ENCODE peak calls at places on chromosome 7, in seven cellular contexts. B, T, X, S, K, J and L are unnamed samples. For H3K4me1, the result is how much of the 10 kb centered on the place peaks cover.

GRCh38 chr7:117143066-117143465 is 179.8 kb downstream of the WNT2 start:
- DNase-seq in B (no peak), T (no peak), X (no peak), S (no peak), K (no peak), J (no peak), L (no peak)

GRCh38 chr7:123210986-123211385 is 11.2 kb upstream of the SLC13A1 start:
- DNase-seq in B (no peak), T (no peak), X (no peak), S (no peak), K (no peak), J (no peak), L (no peak)

GRCh38 chr7:69295971-69296370 is 302.3 kb upstream of the AUTS2 start:
- DNase-seq in B (no peak), T (no peak), X (no peak), S (no peak), K (no peak), J (no peak), L (no peak)

GRCh38 chr7:2015251-2015871 is 217.4 kb downstream of the MAD1L1 start:
- DNase-seq in B (peak), T (no peak), X (no peak), S (peak), K (no peak), J (peak), L (peak)

GRCh38 chr7:119681336-119681735 is 591.6 kb upstream of the KCND2 start:
- DNase-seq in B (no peak), T (no peak), X (no peak), S (no peak), K (no peak), J (no peak), L (no peak)

GRCh38 chr7:55107946-55108345 is 89.1 kb downstream of the EGFR start:
- DNase-seq in B (no peak), T (no peak), X (no peak), S (no peak), K (no peak), J (no peak), L (no peak)

GRCh38 chr7:36289833-36290661 is 99.6 kb upstream of the ANLN start:
- DNase-seq in B (no peak), T (peak), X (no peak), S (peak), K (no peak), J (no peak), L (no peak)

GRCh38 chr7:30306977-30307376 is 22.6 kb downstream of the ZNRF2 start:
- DNase-seq in B (no peak), T (no peak), X (no peak), S (no peak), K (no peak), J (no peak), L (no peak)

GRCh38 chr7:79854621-79855020 is 280.0 kb upstream of the GNAI1 start:
- DNase-seq in B (no peak), T (no peak), X (no peak), S (no peak), K (no peak), J (no peak), L (no peak)

GRCh38 chr7:119374436-119374835 is 898.5 kb upstream of the KCND2 start:
- DNase-seq in B (no peak), T (no peak), X (no peak), S (no peak), K (no peak), J (no peak), L (no peak)

GRCh38 chr7:19520392-19520791 is 188.4 kb downstream of the POLR1F start:
- DNase-seq in B (no peak), T (no peak), X (no peak), S (no peak), K (no peak), J (no peak), L (no peak)

GRCh38 chr7:139777948-139778841 is at the start of gene HIPK2:
- DNase-seq in B (peak), T (peak), X (peak), S (peak), K (peak), J (peak), L (peak)

GRCh38 chr7:16644987-16645592 is 464 bp downstream of the ANKMY2 start:
- DNase-seq in B (peak), T (peak), X (no peak), S (peak), K (peak), J (peak), L (no peak)

GRCh38 chr7:38870147-38870546 is 38.8 kb downstream of the VPS41 start:
- DNase-seq in B (no peak), T (no peak), X (no peak), S (no peak), K (no peak), J (no peak), L (no peak)

GRCh38 chr7:150820578-150821198 is 20.1 kb downstream of the TMEM176A start:
- DNase-seq in B (no peak), T (no peak), X (no peak), S (no peak), K (no peak), J (no peak), L (no peak)

GRCh38 chr7:82247814-82248433 is 195.7 kb downstream of the CACNA2D1 start:
- DNase-seq in B (no peak), T (no peak), X (no peak), S (no peak), K (no peak), J (no peak), L (no peak)

GRCh38 chr7:29946428-29947186 is 43.0 kb downstream of the SCRN1 start:
- DNase-seq in B (no peak), T (peak), X (no peak), S (no peak), K (peak), J (no peak), L (no peak)

GRCh38 chr7:133797818-133798485 is 329.2 kb upstream of the LRGUK start:
- DNase-seq in B (no peak), T (no peak), X (no peak), S (no peak), K (no peak), J (no peak), L (no peak)

GRCh38 chr7:1874522-1875389 is 204.7 kb downstream of the ELFN1 start:
- DNase-seq in B (no peak), T (peak), X (no peak), S (no peak), K (no peak), J (peak), L (no peak)

GRCh38 chr7:54015251-54015650 is 526.9 kb upstream of the VSTM2A start:
- DNase-seq in B (no peak), T (no peak), X (no peak), S (no peak), K (no peak), J (no peak), L (no peak)

GRCh38 chr7:87600130-87601124 is at the start of gene ABCB1:
- DNase-seq in B (peak), T (peak), X (peak), S (peak), K (peak), J (peak), L (peak)

GRCh38 chr7:106947244-106947728 is 82.2 kb downstream of the PIK3CG start:
- DNase-seq in B (no peak), T (peak), X (peak), S (no peak), K (peak), J (no peak), L (no peak)

GRCh38 chr7:158611541-158611940 is 23.9 kb upstream of the PTPRN2 start:
- DNase-seq in B (no peak), T (no peak), X (no peak), S (no peak), K (no peak), J (no peak), L (no peak)

GRCh38 chr7:55250313-55250712 is 114.8 kb upstream of the LANCL2 start:
- DNase-seq in B (no peak), T (peak), X (no peak), S (no peak), K (no peak), J (no peak), L (no peak)

GRCh38 chr7:78587443-78588044 is 789.0 kb downstream of the PHTF2 start:
- DNase-seq in B (no peak), T (no peak), X (no peak), S (no peak), K (no peak), J (no peak), L (no peak)

GRCh38 chr7:6443372-6443941 is 4.3 kb downstream of the DAGLB start:
- DNase-seq in B (no peak), T (no peak), X (no peak), S (no peak), K (no peak), J (no peak), L (no peak)

GRCh38 chr7:27168265-27168947 is 3.1 kb upstream of the HOXA9 start:
- DNase-seq in B (peak), T (peak), X (peak), S (peak), K (no peak), J (peak), L (no peak)

GRCh38 chr7:128387663-128388485 is 21.9 kb downstream of the IMPDH1 start:
- DNase-seq in B (peak), T (peak), X (peak), S (peak), K (peak), J (peak), L (peak)

GRCh38 chr7:43568529-43568928 is 14.4 kb upstream of the STK17A start:
- DNase-seq in B (no peak), T (no peak), X (no peak), S (no peak), K (no peak), J (no peak), L (no peak)

DNA sequence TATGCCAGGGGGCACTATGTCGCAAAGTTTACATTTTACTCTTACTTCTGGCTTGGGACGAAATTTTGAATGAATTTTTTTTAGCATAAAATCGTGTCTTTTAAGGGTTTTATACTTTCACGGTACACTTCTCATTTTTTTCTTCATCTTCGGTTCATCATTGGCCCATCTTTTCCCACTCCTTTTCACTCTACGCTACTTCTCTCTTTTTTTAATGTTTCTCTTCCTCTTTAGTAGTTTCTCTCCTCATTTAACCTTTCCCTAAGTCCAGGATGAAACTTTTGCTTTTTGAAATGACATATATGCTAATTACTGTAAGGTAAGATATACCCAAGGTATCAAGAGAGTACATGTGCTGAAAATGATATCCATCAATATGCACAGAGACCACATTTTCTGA is 39.5 kb downstream of the C7orf33 start:
- DNase-seq in B (no peak), T (no peak), X (no peak), S (no peak), K (no peak), J (no peak), L (no peak)
- H3K4me1 ChIP-seq in B (under half), T (under half), X (under half), S (under half), K (under half), J (under half), L (under half)

GRCh38 chr7:74179935-74180604 is 5.9 kb downstream of the EIF4H start:
- DNase-seq in B (no peak), T (no peak), X (no peak), S (no peak), K (no peak), J (no peak), L (no peak)

GRCh38 chr7:74176555-74176954 is 2.4 kb downstream of the EIF4H start:
- DNase-seq in B (no peak), T (no peak), X (no peak), S (no peak), K (no peak), J (no peak), L (no peak)

GRCh38 chr7:74181821-74182220 is 7.7 kb downstream of the EIF4H start:
- DNase-seq in B (no peak), T (no peak), X (no peak), S (peak), K (no peak), J (no peak), L (no peak)

GRCh38 chr7:74180866-74181265 is 6.7 kb downstream of the EIF4H start:
- DNase-seq in B (no peak), T (no peak), X (no peak), S (peak), K (no peak), J (no peak), L (no peak)

GRCh38 chr7:74178632-74179031 is 4.5 kb downstream of the EIF4H start:
- DNase-seq in B (no peak), T (no peak), X (no peak), S (no peak), K (no peak), J (no peak), L (no peak)
- H3K4me1 ChIP-seq in B (under half), T (half or more), X (half or more), S (half or more), K (half or more), J (half or more), L (half or more)

DNA sequence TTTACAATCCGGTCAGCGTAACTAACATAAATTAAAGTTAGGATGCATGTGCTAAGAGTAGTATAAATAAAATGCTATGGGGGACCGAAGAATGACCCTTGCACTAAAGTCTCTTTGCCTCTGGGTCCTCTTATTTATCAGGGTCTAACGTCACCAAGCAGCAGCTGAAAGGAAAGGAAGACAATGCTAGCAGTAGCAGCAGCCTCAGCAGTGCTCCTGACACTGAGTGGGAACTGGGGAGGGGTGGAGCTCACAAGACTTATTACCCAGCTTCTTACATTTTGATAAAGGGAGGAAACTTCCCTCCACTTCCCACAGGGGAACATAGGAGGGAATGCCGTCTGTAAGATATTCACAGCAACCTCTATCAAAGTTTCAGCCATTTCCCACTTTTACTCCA is 134.5 kb downstream of the PDE1C start:
- DNase-seq in B (no peak), T (no peak), X (no peak), S (no peak), K (no peak), J (no peak), L (no peak)
- H3K4me1 ChIP-seq in B (under half), T (under half), X (under half), S (under half), K (under half), J (under half), L (under half)

DNA sequence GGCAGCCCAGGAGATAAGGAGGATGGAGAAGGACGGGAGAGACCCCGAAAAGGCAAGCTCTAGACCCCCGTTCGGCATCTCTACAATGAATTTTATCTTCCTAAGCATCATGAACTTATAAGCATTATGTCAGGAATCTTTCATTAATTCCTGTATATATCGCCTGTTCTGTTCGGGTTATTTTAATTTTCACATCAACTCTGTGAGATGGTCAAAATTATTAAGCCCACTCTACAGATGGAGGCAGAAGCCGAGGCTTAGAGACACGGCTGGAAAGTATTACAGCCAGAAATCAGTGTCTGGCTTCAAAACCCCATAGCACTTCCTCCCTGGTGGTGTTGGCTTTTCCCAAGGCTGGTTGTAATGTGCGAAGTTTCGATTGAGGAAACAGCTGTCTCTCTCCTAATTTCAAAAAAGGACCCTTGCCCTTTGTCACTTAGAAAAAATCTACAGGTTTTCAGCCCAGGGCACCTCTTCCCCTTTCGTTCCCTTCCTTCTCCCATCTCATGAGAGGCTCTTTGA is 1.5 kb upstream of the GRM8 start:
- DNase-seq in B (no peak), T (no peak), X (no peak), S (no peak), K (no peak), J (no peak), L (no peak)
- H3K4me1 ChIP-seq in B (under half), T (under half), X (under half), S (under half), K (under half), J (under half), L (under half)

DNA sequence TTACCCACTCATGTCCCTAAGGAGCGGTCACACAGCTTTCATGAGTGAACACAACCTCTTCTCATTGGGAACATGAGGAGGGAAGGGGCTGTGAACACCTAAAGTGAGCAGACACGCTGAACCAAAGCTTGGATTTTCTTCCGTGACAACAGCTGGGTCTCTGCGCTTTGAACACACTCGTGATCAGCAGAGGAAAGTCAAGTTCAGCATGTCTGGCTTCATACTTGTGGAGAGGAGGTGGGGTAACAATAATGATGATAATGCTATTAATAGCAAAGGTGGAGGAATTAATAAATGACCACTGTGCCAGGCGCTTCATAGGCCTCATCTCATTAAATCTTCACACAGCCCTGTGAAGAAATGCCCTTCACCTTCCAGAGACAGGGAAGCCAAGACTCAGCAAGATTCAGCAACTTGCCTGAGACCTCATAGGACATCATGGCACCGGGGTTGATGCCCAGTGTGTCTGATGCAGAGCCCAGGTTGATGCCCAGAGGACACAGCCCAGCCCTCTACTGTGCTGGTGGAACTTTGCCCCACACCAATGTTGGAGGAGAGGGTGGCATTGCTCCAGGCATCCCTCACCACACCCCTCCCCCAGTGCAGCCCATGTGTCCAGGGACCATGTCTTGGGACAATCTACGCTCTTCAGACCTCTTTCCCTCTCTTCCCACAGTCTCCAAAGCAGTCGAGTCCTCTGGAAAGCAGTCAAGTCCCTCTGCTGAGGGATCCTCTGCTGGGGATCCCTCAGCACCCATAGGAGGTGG is 40.6 kb downstream of the GSDME start:
- DNase-seq in B (no peak), T (no peak), X (no peak), S (no peak), K (no peak), J (no peak), L (no peak)
- H3K4me1 ChIP-seq in B (under half), T (under half), X (under half), S (under half), K (under half), J (under half), L (under half)

GRCh38 chr7:157005456-157006204 is 4.8 kb downstream of the MNX1 start:
- DNase-seq in B (no peak), T (peak), X (no peak), S (no peak), K (no peak), J (peak), L (peak)

GRCh38 chr7:157004050-157004838 is 6.2 kb downstream of the MNX1 start:
- DNase-seq in B (peak), T (no peak), X (no peak), S (no peak), K (no peak), J (peak), L (no peak)

GRCh38 chr7:157006205-157006747 is 4.2 kb downstream of the MNX1 start:
- DNase-seq in B (no peak), T (peak), X (no peak), S (no peak), K (no peak), J (peak), L (no peak)

GRCh38 chr7:157003445-157004049 is 6.9 kb downstream of the MNX1 start:
- DNase-seq in B (no peak), T (peak), X (no peak), S (no peak), K (no peak), J (no peak), L (no peak)

DNA sequence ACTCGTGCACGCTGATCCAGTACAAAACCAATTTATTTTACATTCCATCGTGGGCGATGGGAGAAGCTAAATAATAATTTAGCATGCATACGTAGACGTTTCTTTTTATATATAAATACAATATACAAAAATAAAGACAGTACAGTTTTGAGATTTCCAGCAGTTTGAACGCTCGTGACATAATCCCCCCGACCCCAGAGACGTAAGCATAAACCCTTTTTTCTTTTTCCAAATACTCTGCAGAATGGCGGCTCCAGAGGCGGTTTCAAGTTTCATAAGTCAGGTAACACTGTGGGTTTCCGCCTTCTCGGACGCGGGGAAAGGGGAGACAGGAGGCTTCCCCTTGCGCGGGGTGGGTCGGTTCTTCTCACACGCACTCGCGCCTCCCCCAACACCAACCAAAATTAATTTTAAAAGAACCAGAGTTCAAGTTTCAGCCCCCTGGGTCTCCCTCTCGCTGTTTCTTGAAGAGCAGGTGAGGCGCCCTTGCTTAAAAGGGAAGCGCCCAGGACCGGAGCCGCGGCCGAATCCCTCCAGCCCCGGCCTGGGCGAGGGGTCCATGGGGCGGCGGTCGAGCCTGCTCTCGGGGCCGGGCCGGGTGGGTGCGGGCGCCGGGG is 5.5 kb downstream of the MNX1 start:
- DNase-seq in B (no peak), T (no peak), X (no peak), S (no peak), K (no peak), J (no peak), L (no peak)
- H3K4me1 ChIP-seq in B (under half), T (under half), X (under half), S (under half), K (under half), J (half or more), L (under half)

GRCh38 chr7:147990079-147990478 is 600.5 kb upstream of the C7orf33 start:
- DNase-seq in B (no peak), T (no peak), X (no peak), S (no peak), K (no peak), J (no peak), L (no peak)
- H3K4me1 ChIP-seq in B (under half), T (under half), X (under half), S (under half), K (under half), J (under half), L (under half)

DNA sequence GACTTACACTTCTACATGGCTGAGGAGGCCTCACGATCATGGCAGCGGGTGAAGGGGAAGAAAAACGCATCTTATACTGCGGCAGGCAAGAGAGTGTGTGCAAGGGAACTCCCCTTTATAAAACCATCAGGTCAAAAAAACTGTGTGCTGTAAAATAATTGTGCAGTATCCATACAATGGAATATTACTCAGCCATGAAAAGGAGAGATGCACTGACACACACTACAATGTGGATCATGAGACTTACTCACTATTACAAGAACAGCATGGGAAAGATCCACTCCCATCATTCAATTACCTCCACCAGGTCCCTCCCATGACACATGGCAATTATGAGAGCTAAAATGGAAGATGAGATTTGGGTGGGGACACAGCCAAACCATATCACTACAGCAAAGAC is 27.2 kb upstream of the CARD11 start:
- DNase-seq in B (no peak), T (no peak), X (no peak), S (no peak), K (no peak), J (no peak), L (no peak)
- H3K4me1 ChIP-seq in B (under half), T (under half), X (under half), S (under half), K (under half), J (under half), L (under half)